ENCODE peak calls at places on chromosomes 13 and 19, in ten cellular contexts. K, V, X, Y, H, J, C, G, D and F are unnamed samples.

GRCh38 chr19:15466851-15467733 is 2.7 kb upstream of the RASAL3 start:
- DNase-seq in C (no peak), H (no peak), X (no peak), D (no peak), G (no peak), Y (peak; percentile 37), V (peak; percentile 82), J (peak; percentile 53), K (peak; percentile 59), F (peak; percentile 72)

GRCh38 chr13:97338571-97338970 is 95.4 kb upstream of the RAP2A start:
- DNase-seq in V (no peak), G (no peak), H (no peak), C (no peak), X (no peak), Y (no peak), K (no peak), D (no peak), J (no peak), F (no peak)

GRCh38 chr13:89627991-89628390 is 1719.5 kb upstream of the MIR17HG start:
- DNase-seq in C (no peak), X (no peak), H (no peak), G (no peak), J (no peak), V (peak; percentile 2), D (no peak), Y (no peak), K (no peak), F (no peak)

GRCh38 chr13:29484236-29484635 is 111.3 kb downstream of the SLC7A1 start:
- DNase-seq in K (no peak), G (no peak), H (no peak), D (no peak), C (peak; percentile 84), Y (no peak), X (no peak), V (no peak), J (no peak), F (no peak)

GRCh38 chr19:54692294-54692615 is 29.5 kb downstream of the LILRB4 start:
- DNase-seq in H (no peak), X (no peak), G (no peak), J (no peak), V (no peak), C (no peak), K (no peak), D (no peak), Y (no peak), F (no peak)

GRCh38 chr19:13079542-13079986 is 23.1 kb downstream of the LYL1 start:
- DNase-seq in Y (peak; percentile 75), C (no peak), G (peak; percentile 77), D (peak; percentile 90), X (peak; percentile 48), V (peak; percentile 53), J (no peak), K (no peak), H (peak; percentile 80), F (no peak)

GRCh38 chr19:6127716-6128335 is 7.6 kb upstream of the ACSBG2 start:
- DNase-seq in G (no peak), D (no peak), C (no peak), X (no peak), V (peak; percentile 7), Y (no peak), J (no peak), H (peak; percentile 8), K (no peak), F (no peak)

GRCh38 chr19:33514885-33515485 is 6.6 kb downstream of the PEPD start:
- DNase-seq in D (no peak), K (no peak), H (peak; percentile 6), X (no peak), Y (peak; percentile 38), C (no peak), G (no peak), J (no peak), V (no peak), F (no peak)

GRCh38 chr19:14764401-14764800 is 14.0 kb downstream of the ADGRE2 start:
- DNase-seq in C (no peak), G (no peak), D (no peak), X (no peak), H (no peak), Y (no peak), J (no peak), K (no peak), V (no peak), F (no peak)

GRCh38 chr19:6739884-6740588 is 556 bp downstream of the TRIP10 start:
- DNase-seq in G (peak; percentile 39), D (peak; percentile 61), H (peak; percentile 6), Y (peak; percentile 25), J (no peak), K (peak; percentile 71), C (no peak), X (no peak), V (no peak), F (peak; percentile 78)

GRCh38 chr19:1999856-2000515 is 15.5 kb downstream of the BTBD2 start:
- DNase-seq in X (peak; percentile 50), C (no peak), J (no peak), Y (no peak), H (no peak), G (no peak), V (no peak), K (peak; percentile 70), D (no peak), F (no peak)

GRCh38 chr13:44874886-44875630 is 114.2 kb downstream of the NUFIP1 start:
- DNase-seq in X (no peak), H (no peak), Y (no peak), C (no peak), K (no peak), G (no peak), J (no peak), V (no peak), D (no peak), F (no peak)

GRCh38 chr13:99191900-99192399 is 8.7 kb upstream of the UBAC2 start:
- DNase-seq in X (no peak), H (peak; percentile 87), V (peak; percentile 44), C (no peak), J (no peak), K (no peak), Y (peak; percentile 58), D (peak; percentile 30), G (peak; percentile 43), F (no peak)

GRCh38 chr19:30255783-30256509 is 116.2 kb upstream of the ZNF536 start:
- DNase-seq in D (no peak), C (no peak), G (no peak), V (no peak), J (no peak), X (no peak), H (no peak), Y (no peak), K (no peak), F (no peak)

GRCh38 chr13:94813920-94814500 is 101.7 kb upstream of the SOX21 start:
- DNase-seq in X (no peak), V (no peak), G (no peak), J (no peak), K (peak; percentile 11), D (no peak), C (peak; percentile 97), H (no peak), Y (no peak), F (peak; percentile 18)

GRCh38 chr19:27736225-27736624 is 1476.7 kb downstream of the UQCRFS1 start:
- DNase-seq in V (no peak), G (no peak), X (no peak), C (no peak), K (no peak), H (no peak), J (no peak), D (no peak), Y (no peak), F (no peak)

GRCh38 chr19:17125728-17126677 is 50.4 kb downstream of the MYO9B start:
- DNase-seq in D (peak; percentile 39), H (peak; percentile 46), C (no peak), K (peak; percentile 83), G (peak; percentile 47), J (peak; percentile 49), V (peak; percentile 51), X (peak; percentile 53), Y (peak; percentile 59), F (peak; percentile 75)

GRCh38 chr19:33404506-33404905 is 31.0 kb downstream of the CEBPG start:
- DNase-seq in H (no peak), X (no peak), C (no peak), G (no peak), D (no peak), Y (no peak), V (no peak), J (no peak), K (no peak), F (peak; percentile 26)